ENCODE peak calls at places on chromosomes 13 and 19, in four cellular contexts. One of them, this sample, is unnamed.

GRCh38 chr13:98755729-98756128 is 3.3 kb upstream of the SLC15A1 start:
- DNase-seq in tibial artery: no peak
- DNase-seq in neural progenitor cell: no peak
- DNase-seq in mucosa of descending colon: no peak
- DNase-seq in this sample: no peak

GRCh38 chr19:12965812-12966135 is 3.6 kb upstream of the DAND5 start:
- DNase-seq in tibial artery: no peak
- DNase-seq in neural progenitor cell: no peak
- DNase-seq in mucosa of descending colon: no peak
- DNase-seq in this sample: no peak

GRCh38 chr13:27379126-27379525 is 45.3 kb upstream of the GTF3A start:
- DNase-seq in tibial artery: no peak
- DNase-seq in neural progenitor cell: no peak
- DNase-seq in mucosa of descending colon: no peak
- DNase-seq in this sample: no peak

GRCh38 chr13:96025283-96025682 is 27.9 kb downstream of the UGGT2 start:
- DNase-seq in tibial artery: no peak
- DNase-seq in neural progenitor cell: no peak
- DNase-seq in mucosa of descending colon: no peak
- DNase-seq in this sample: no peak

GRCh38 chr19:16248380-16249023 is 50.8 kb downstream of the AP1M1 start:
- DNase-seq in tibial artery: no peak
- DNase-seq in neural progenitor cell: no peak
- DNase-seq in mucosa of descending colon: no peak
- DNase-seq in this sample: no peak

GRCh38 chr13:27341616-27342015 is 71.0 kb downstream of the RASL11A start:
- DNase-seq in tibial artery: no peak
- DNase-seq in neural progenitor cell: no peak
- DNase-seq in mucosa of descending colon: no peak
- DNase-seq in this sample: no peak

GRCh38 chr13:97901716-97902115 is 51.8 kb upstream of the IPO5 start:
- DNase-seq in tibial artery: no peak
- DNase-seq in neural progenitor cell: no peak
- DNase-seq in mucosa of descending colon: no peak
- DNase-seq in this sample: no peak

GRCh38 chr13:95858286-95859075 is 181.5 kb downstream of the DNAJC3 start:
- DNase-seq in tibial artery: no peak
- DNase-seq in neural progenitor cell: no peak
- DNase-seq in mucosa of descending colon: no peak
- DNase-seq in this sample: no peak

GRCh38 chr19:38913958-38914357 is 2.0 kb upstream of the CCER2 start:
- DNase-seq in tibial artery: no peak
- DNase-seq in neural progenitor cell: no peak
- DNase-seq in mucosa of descending colon: no peak
- DNase-seq in this sample: no peak

GRCh38 chr19:10505583-10506229 is 2.5 kb upstream of the KEAP1 start:
- DNase-seq in tibial artery: peak
- DNase-seq in neural progenitor cell: peak
- DNase-seq in mucosa of descending colon: peak
- DNase-seq in this sample: no peak

GRCh38 chr19:15297416-15298224 is 34.7 kb downstream of the BRD4 start:
- DNase-seq in tibial artery: no peak
- DNase-seq in neural progenitor cell: no peak
- DNase-seq in mucosa of descending colon: no peak
- DNase-seq in this sample: no peak

DNA sequence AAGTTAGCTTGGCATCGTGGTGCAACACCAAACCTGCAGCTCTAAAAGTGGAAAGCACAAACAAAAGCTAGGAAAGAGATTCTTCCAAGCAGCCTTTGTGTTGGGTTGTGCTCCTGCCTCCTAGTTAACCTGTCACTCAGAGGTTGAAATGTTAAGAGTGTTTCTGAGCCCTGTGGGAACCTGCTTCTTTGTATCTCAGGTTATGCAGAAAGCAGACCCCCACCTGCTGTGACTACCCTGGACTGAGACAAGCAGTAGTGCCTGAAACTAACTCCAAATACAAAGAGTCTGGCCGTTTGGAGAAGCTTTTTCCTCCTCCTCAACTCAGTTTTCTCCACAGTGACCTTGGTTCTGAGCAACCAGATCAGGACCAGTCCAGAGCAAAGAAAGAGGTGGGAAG is 158.4 kb upstream of the CSNK1A1L start:
- DNase-seq in tibial artery: no peak
- DNase-seq in neural progenitor cell: peak
- DNase-seq in mucosa of descending colon: no peak
- DNase-seq in this sample: no peak
- TF ChIP-seq CTCF in tibial artery: no peak
- TF ChIP-seq CTCF in neural progenitor cell: no peak
- TF ChIP-seq CTCF in mucosa of descending colon: no peak
- TF ChIP-seq CTCF in this sample: no peak

GRCh38 chr19:2225415-2226050 is 10.6 kb downstream of the PLEKHJ1 start:
- DNase-seq in tibial artery: no peak
- DNase-seq in neural progenitor cell: no peak
- DNase-seq in mucosa of descending colon: no peak
- DNase-seq in this sample: no peak
- TF ChIP-seq CTCF in tibial artery: no peak
- TF ChIP-seq CTCF in neural progenitor cell: no peak
- TF ChIP-seq CTCF in mucosa of descending colon: no peak
- TF ChIP-seq CTCF in this sample: no peak

DNA sequence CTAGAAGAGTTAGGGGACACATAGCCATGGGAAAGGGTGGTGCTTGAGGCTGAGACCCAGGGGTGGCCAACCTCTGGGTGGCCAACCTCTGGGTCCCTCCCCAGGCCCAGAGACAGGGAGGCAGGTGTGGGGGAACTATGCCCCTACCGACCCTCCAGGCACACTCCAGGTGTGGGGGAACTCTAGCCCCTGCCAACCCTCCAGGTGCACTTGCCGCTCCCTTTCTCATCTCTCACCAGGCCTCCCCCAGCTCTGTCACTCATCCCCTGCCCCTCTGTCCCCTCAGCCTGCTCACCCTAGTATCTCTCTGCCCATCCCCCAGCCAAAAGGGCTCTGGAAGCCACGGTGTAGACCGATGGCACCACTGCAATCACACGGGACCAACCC is 10.6 kb upstream of the VSTM2B start:
- DNase-seq in tibial artery: no peak
- DNase-seq in neural progenitor cell: no peak
- DNase-seq in mucosa of descending colon: peak
- DNase-seq in this sample: no peak
- TF ChIP-seq CTCF in tibial artery: no peak
- TF ChIP-seq CTCF in neural progenitor cell: no peak
- TF ChIP-seq CTCF in mucosa of descending colon: no peak
- TF ChIP-seq CTCF in this sample: no peak

GRCh38 chr19:58581227-58582141 is 8.3 kb upstream of the MZF1 start:
- DNase-seq in tibial artery: peak
- DNase-seq in neural progenitor cell: peak
- DNase-seq in mucosa of descending colon: peak
- DNase-seq in this sample: no peak
- TF ChIP-seq CTCF in tibial artery: peak
- TF ChIP-seq CTCF in neural progenitor cell: peak
- TF ChIP-seq CTCF in mucosa of descending colon: peak
- TF ChIP-seq CTCF in this sample: peak

GRCh38 chr13:111337741-111338140 is 17.3 kb downstream of the TEX29 start:
- DNase-seq in tibial artery: no peak
- DNase-seq in neural progenitor cell: no peak
- DNase-seq in mucosa of descending colon: no peak
- DNase-seq in this sample: no peak
- TF ChIP-seq CTCF in tibial artery: no peak
- TF ChIP-seq CTCF in neural progenitor cell: no peak
- TF ChIP-seq CTCF in mucosa of descending colon: no peak
- TF ChIP-seq CTCF in this sample: no peak